ENCODE peak calls at places on chromosomes 12 and 14, in nine cellular contexts. R is transverse colon; V is uterus; N is suprapubic skin; D is hepatocyte; O is testis; G is psoas muscle; F is CD4-positive, CD25-positive, alpha-beta regulatory T cell; L is left lung. M is an unnamed sample.

GRCh38 chr14:68065322-68065721 is 245.7 kb downstream of the RAD51B start:
- DNase-seq in D (no peak), L (no peak), N (no peak), O (no peak), R (no peak), G (no peak), V (no peak), F (no peak), M (no peak)

GRCh38 chr12:124392991-124393790 is 98.3 kb downstream of the RFLNA start:
- DNase-seq in O (peak; percentile 91), G (peak; percentile 96), N (peak; percentile 90), D (peak; percentile 45), L (peak; percentile 83), V (peak; percentile 88), R (peak; percentile 87), F (no peak), M (no peak)

GRCh38 chr14:36582011-36582873 is at the start of gene NKX2-8:
- DNase-seq in D (peak; percentile 19), V (no peak), R (no peak), O (peak; percentile 61), L (no peak), G (no peak), N (no peak), F (no peak), M (no peak)

GRCh38 chr14:78974691-78975090 is 804.5 kb downstream of the NRXN3 start:
- DNase-seq in F (no peak), G (no peak), L (no peak), V (no peak), O (no peak), D (no peak), N (no peak), R (no peak), M (no peak)

GRCh38 chr12:121611306-121611705 is 15.0 kb upstream of the ORAI1 start:
- DNase-seq in R (peak; percentile 19), D (no peak), O (no peak), V (peak; percentile 24), N (no peak), F (peak; percentile 38), L (no peak), G (peak; percentile 67), M (no peak)

GRCh38 chr12:2108166-2108565 is 55.4 kb downstream of the CACNA1C start:
- DNase-seq in D (no peak), N (no peak), R (no peak), G (no peak), F (no peak), L (no peak), O (no peak), V (no peak), M (no peak)

GRCh38 chr14:67050892-67051291 is 138.3 kb upstream of the GARIN2 start:
- DNase-seq in N (no peak), F (no peak), V (no peak), D (no peak), L (no peak), R (no peak), G (no peak), O (no peak), M (no peak)

GRCh38 chr14:60092516-60092915 is 793 bp downstream of the PCNX4 start:
- DNase-seq in V (peak; percentile 29), G (no peak), N (no peak), O (peak; percentile 44), L (no peak), F (peak; percentile 50), R (peak; percentile 18), D (peak; percentile 38), M (no peak)

GRCh38 chr14:69695664-69696527 is 71.0 kb upstream of the SRSF5 start:
- DNase-seq in R (peak; percentile 76), O (no peak), G (peak; percentile 52), N (no peak), F (no peak), L (no peak), D (no peak), V (no peak), M (no peak)

DNA sequence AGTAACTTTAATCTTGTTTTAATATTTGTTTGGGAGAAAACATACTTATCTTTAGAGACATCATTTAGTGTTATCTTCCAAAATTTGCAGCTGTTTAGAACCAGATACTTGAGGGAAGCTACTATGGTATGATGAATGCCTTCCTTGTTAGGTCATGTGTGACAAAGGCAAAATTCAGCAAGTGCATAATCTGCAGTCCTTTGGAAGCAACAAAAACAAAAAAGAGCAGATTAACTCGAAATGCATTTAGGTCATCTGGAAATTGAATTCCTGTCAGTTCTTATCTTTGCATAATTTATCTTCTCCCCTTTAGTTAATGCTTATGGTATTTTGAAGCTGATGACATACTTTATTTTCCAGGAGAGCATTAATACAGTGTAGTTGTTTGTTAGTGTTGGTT is 3.5 kb downstream of the FBXO34 start:
- DNase-seq in G (no peak), N (no peak), R (no peak), F (no peak), O (no peak), D (no peak), V (no peak), L (no peak), M (no peak)
- H3K4me1 ChIP-seq in G (peaks cover 33% of the 10 kb centered on the region), N (peaks cover 31% of the 10 kb centered on the region), R (peaks cover 14% of the 10 kb centered on the region), F (peaks cover 27% of the 10 kb centered on the region), O (peaks cover 23% of the 10 kb centered on the region), D (peaks cover 35% of the 10 kb centered on the region), V (peaks cover 8% of the 10 kb centered on the region), L (peaks cover 63% of the 10 kb centered on the region), M (peaks cover 23% of the 10 kb centered on the region)

DNA sequence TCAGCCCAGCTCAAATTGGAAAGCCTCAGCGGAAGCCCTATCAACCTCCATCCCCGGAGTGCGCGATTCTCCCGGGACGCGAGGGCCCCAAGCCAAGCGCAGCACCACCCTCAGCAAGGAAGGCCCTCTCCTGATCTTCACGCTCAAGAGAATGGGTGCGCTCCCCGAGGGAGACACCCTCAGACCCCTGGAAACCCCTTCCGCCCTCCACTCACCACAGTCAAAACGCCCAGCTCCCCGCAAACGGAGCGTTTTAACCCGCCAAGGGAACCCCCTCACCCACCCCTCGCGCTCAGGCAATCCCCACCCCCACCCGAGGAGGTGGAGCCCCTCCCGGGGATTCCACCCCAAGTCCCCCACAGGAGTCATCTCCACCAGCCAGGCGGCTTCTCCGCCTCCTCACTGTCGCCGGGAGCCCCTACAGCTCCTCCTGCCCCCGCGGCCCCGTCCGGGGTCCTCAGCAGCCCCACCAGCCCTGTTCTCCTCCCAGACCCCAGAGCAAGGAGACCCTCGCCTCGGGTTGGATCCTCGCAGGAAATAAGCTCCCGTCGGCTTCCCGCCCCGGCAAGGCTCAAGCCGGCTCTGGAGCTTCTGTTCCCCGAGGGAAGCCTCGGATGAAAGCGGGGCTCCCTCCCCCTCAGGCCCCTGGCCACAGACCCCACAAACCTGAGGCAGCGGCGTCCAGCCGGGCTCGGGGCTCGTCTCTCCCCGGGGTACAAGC is 507 bp downstream of the BAZ2A start:
- DNase-seq in F (peak; percentile 48), D (peak; percentile 40), L (no peak), O (peak; percentile 32), G (peak; percentile 71), R (peak; percentile 39), N (no peak), V (peak; percentile 34), M (no peak)
- H3K4me1 ChIP-seq in F (peaks cover 71% of the 10 kb centered on the region), D (peaks cover 25% of the 10 kb centered on the region), L (peaks cover 77% of the 10 kb centered on the region), O (peaks cover 55% of the 10 kb centered on the region), G (peaks cover 48% of the 10 kb centered on the region), R (peaks cover 35% of the 10 kb centered on the region), N (peaks cover 75% of the 10 kb centered on the region), V (peaks cover 30% of the 10 kb centered on the region), M (peaks cover 18% of the 10 kb centered on the region)

DNA sequence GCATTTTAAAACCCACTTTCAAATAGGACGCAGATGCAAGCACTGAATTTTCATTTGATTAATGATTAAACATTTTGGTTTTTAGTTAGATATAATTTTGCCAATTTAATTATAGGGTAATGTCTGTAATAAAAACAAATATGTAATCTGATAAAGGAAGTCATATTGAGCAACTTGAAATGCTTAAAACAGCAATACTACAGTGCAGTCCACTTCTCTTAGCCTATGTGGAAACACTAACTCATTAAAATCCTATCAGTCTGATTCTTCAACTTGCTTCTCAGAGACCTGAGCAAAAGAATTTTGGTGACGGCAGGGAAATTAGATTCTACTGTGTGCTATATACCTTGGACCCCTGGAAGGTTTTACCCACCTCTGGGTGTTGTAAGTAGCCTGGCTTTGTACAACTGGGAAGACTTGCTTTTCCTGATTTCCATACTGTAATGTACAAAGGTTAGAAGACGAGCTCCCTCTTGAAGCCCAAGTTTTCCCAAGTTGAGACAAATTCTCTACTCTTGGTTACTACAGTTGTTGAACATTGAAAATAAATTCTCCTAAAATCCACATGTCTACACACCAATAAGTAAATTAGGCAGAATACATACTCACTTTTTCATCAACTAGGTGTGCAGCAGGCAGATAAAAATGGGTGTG is 4.2 kb downstream of the TRHDE start:
- DNase-seq in F (no peak), L (no peak), N (no peak), O (no peak), V (no peak), D (no peak), G (no peak), R (no peak), M (no peak)
- H3K4me1 ChIP-seq in F (no peaks in the 10 kb centered on the region), L (peaks cover 22% of the 10 kb centered on the region), N (peaks cover 28% of the 10 kb centered on the region), O (no peaks in the 10 kb centered on the region), V (no peaks in the 10 kb centered on the region), D (peaks cover 9% of the 10 kb centered on the region), G (peaks cover 10% of the 10 kb centered on the region), R (no peaks in the 10 kb centered on the region), M (no peaks in the 10 kb centered on the region)

GRCh38 chr12:93767524-93767863 is 90.3 kb downstream of the CRADD start:
- DNase-seq in V (no peak), F (peak; percentile 85), N (no peak), O (no peak), L (no peak), R (no peak), G (no peak), D (no peak), M (no peak)

GRCh38 chr12:93763746-93764147 is 86.6 kb downstream of the CRADD start:
- DNase-seq in N (no peak), R (no peak), F (no peak), V (no peak), D (no peak), G (no peak), L (no peak), O (no peak), M (no peak)

GRCh38 chr12:93762912-93763311 is 85.7 kb downstream of the CRADD start:
- DNase-seq in N (no peak), R (no peak), D (no peak), L (no peak), F (no peak), O (no peak), G (no peak), V (no peak), M (no peak)

GRCh38 chr12:93766371-93766770 is 89.2 kb downstream of the CRADD start:
- DNase-seq in L (no peak), D (no peak), R (no peak), N (no peak), G (no peak), O (no peak), V (no peak), F (no peak), M (no peak)

DNA sequence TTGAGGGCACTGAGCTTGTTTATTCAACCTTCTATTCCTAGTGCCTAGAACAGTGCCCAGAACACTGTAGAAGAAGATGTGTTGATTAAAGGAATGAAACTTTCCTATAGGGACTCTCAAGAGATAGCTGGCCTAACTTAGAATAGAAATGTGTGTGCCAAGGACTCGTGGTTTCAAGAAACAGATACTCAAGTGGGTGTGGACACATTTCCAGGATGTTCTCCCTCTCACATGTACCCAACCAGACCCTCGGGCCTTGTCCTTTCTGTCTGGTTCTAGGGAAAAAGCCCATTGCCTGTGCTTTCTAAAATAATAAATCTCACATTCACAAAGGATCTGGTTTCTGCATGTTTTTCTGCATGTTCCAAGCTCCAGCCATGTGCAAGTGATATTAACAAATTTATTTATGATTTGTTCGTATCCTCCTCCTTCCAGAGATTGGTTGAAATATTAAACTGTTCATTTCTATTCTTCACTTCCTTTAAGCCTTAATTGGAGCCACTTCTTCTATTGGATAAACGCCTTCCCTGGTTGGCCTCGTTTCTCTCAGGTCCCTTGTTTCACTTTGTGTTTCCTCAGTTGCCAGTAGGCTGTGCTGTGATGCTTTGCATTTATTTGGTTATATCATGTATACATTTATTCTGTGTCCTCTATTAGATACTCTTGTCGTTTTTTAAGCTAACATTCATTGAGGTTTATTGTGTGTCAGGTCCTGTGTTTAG is 89.8 kb downstream of the CRADD start:
- DNase-seq in G (no peak), D (peak; percentile 37), R (peak; percentile 29), O (peak; percentile 60), V (peak; percentile 66), F (peak; percentile 83), L (no peak), N (no peak), M (no peak)
- H3K4me1 ChIP-seq in G (peaks cover 30% of the 10 kb centered on the region), D (peaks cover 3% of the 10 kb centered on the region), R (peaks cover 3% of the 10 kb centered on the region), O (peaks cover 8% of the 10 kb centered on the region), V (no peaks in the 10 kb centered on the region), F (peaks cover 12% of the 10 kb centered on the region), L (peaks cover 29% of the 10 kb centered on the region), N (peaks cover 25% of the 10 kb centered on the region), M (peaks cover 13% of the 10 kb centered on the region)